ENCODE peak calls at places on chromosomes 11 and 22, in eight cellular contexts. V, W, G, J, C, M, X and P are unnamed samples.

GRCh38 chr11:73389134-73389525 is 12.9 kb downstream of the RELT start:
- DNase-seq in X (no peak), W (no peak), C (no peak), M (no peak), G (no peak), J (no peak), V (no peak), P (no peak)

GRCh38 chr22:17087176-17088131 is 2.7 kb downstream of the IL17RA start:
- DNase-seq in G (peak), C (no peak), X (peak), M (no peak), J (no peak), W (no peak), V (peak), P (no peak)

GRCh38 chr11:33178443-33179154 is 17.3 kb upstream of the CSTF3 start:
- DNase-seq in M (no peak), J (no peak), X (no peak), G (no peak), V (no peak), W (no peak), C (no peak), P (no peak)

GRCh38 chr11:87180743-87181142 is 143.0 kb downstream of the TMEM135 start:
- DNase-seq in V (no peak), X (peak), W (no peak), M (no peak), G (peak), J (peak), C (no peak), P (no peak)

GRCh38 chr11:74487875-74488274 is 5.6 kb downstream of the LIPT2 start:
- DNase-seq in C (peak), X (no peak), G (no peak), J (peak), V (no peak), M (no peak), W (no peak), P (no peak)

GRCh38 chr11:47187723-47188122 is 1.5 kb upstream of the PACSIN3 start:
- DNase-seq in X (no peak), M (no peak), W (no peak), J (no peak), G (no peak), V (no peak), C (no peak), P (no peak)

GRCh38 chr11:83680351-83680750 is 394.2 kb upstream of the CCDC90B start:
- DNase-seq in X (no peak), M (no peak), J (no peak), G (no peak), C (no peak), V (no peak), W (no peak), P (no peak)

GRCh38 chr11:31816467-31817053 is 5.4 kb upstream of the PAX6 start:
- DNase-seq in W (no peak), M (peak), C (peak), G (no peak), X (no peak), V (no peak), J (no peak), P (no peak)

GRCh38 chr11:120771551-120772060 is 252.3 kb upstream of the TBCEL start:
- DNase-seq in G (no peak), X (no peak), M (no peak), W (no peak), V (no peak), C (no peak), J (no peak), P (no peak)

GRCh38 chr11:104320956-104321355 is 157.0 kb upstream of the PDGFD start:
- DNase-seq in X (no peak), G (no peak), M (no peak), C (no peak), V (no peak), W (no peak), J (no peak), P (no peak)

GRCh38 chr22:44365832-44366231 is 53.1 kb upstream of the SHISAL1 start:
- DNase-seq in G (no peak), J (no peak), M (no peak), X (no peak), V (no peak), C (no peak), W (no peak), P (no peak)

GRCh38 chr22:32628626-32629587 is 154.3 kb downstream of the FBXO7 start:
- DNase-seq in X (peak), M (no peak), W (peak), G (no peak), V (peak), J (no peak), C (no peak), P (no peak)

GRCh38 chr11:5658318-5658717 is 26.6 kb downstream of the TRIM5 start:
- DNase-seq in G (no peak), C (no peak), M (no peak), J (no peak), W (no peak), X (no peak), V (no peak), P (no peak)

GRCh38 chr22:18057568-18058209 is 20.1 kb upstream of the PEX26 start:
- DNase-seq in W (peak), G (peak), J (peak), M (no peak), X (peak), C (no peak), V (peak), P (no peak)

GRCh38 chr11:114250993-114251796 is 45.0 kb upstream of the NNMT start:
- DNase-seq in G (no peak), J (no peak), V (no peak), W (no peak), X (no peak), C (no peak), M (no peak), P (no peak)

GRCh38 chr11:68855205-68855978 is 13.7 kb upstream of the CPT1A start:
- DNase-seq in C (peak), G (no peak), M (no peak), J (no peak), V (no peak), X (peak), W (no peak), P (no peak)

GRCh38 chr22:21633481-21633880 is 921 bp downstream of the CCDC116 start:
- DNase-seq in W (no peak), G (no peak), V (no peak), X (no peak), J (no peak), M (no peak), C (no peak), P (no peak)

GRCh38 chr11:116331381-116331780 is 441.4 kb downstream of the BUD13 start:
- DNase-seq in C (no peak), M (peak), J (no peak), X (no peak), W (no peak), V (no peak), G (no peak), P (no peak)

GRCh38 chr11:3186166-3186953 is 21.2 kb upstream of the OSBPL5 start:
- DNase-seq in V (no peak), C (no peak), J (no peak), X (no peak), G (no peak), W (no peak), M (no peak), P (no peak)

GRCh38 chr11:83871013-83871412 is 584.8 kb upstream of the CCDC90B start:
- DNase-seq in V (no peak), M (no peak), X (no peak), J (no peak), C (no peak), W (no peak), G (no peak), P (no peak)

GRCh38 chr11:47244664-47245350 is 3.8 kb downstream of the ACP2 start:
- DNase-seq in C (no peak), X (no peak), G (no peak), V (no peak), M (no peak), W (no peak), J (no peak), P (no peak)

GRCh38 chr11:105298630-105299029 is 159.1 kb upstream of the CARD18 start:
- DNase-seq in G (no peak), X (peak), W (no peak), M (no peak), C (no peak), V (no peak), J (peak), P (no peak)

GRCh38 chr11:129853508-129854228 is 38.0 kb downstream of the TMEM45B start:
- DNase-seq in X (peak), J (peak), C (no peak), V (no peak), W (no peak), G (no peak), M (no peak), P (no peak)

GRCh38 chr22:49691256-49691655 is 136.4 kb downstream of the BRD1 start:
- DNase-seq in G (no peak), X (no peak), J (no peak), V (no peak), C (no peak), W (no peak), M (no peak), P (no peak)

GRCh38 chr11:65536412-65537295 is 11.8 kb downstream of the SCYL1 start:
- DNase-seq in G (no peak), X (no peak), M (no peak), C (no peak), W (no peak), J (no peak), V (no peak), P (no peak)

GRCh38 chr11:85945788-85946187 is 90.6 kb downstream of the CCDC83 start:
- DNase-seq in M (no peak), X (no peak), W (no peak), J (no peak), C (no peak), G (no peak), V (no peak), P (no peak)

GRCh38 chr22:30874431-30875370 is 93.9 kb downstream of the MORC2 start:
- DNase-seq in X (no peak), M (no peak), J (no peak), C (no peak), W (no peak), G (no peak), V (no peak), P (no peak)

GRCh38 chr11:96794152-96794551 is 404.3 kb downstream of the JRKL start:
- DNase-seq in W (no peak), J (peak), M (no peak), V (no peak), G (no peak), X (no peak), C (no peak), P (no peak)

GRCh38 chr11:47359162-47359561 is 6.7 kb upstream of the MYBPC3 start:
- DNase-seq in G (no peak), X (no peak), M (no peak), J (no peak), V (no peak), W (no peak), C (no peak), P (no peak)

GRCh38 chr11:69588270-69588669 is 52.7 kb upstream of the CCND1 start:
- DNase-seq in M (no peak), J (peak), X (peak), G (no peak), W (peak), C (no peak), V (peak), P (no peak)

GRCh38 chr11:46351148-46351547 is 3.9 kb downstream of the DGKZ start:
- DNase-seq in V (no peak), J (no peak), G (no peak), X (no peak), M (no peak), W (no peak), C (no peak), P (no peak)

GRCh38 chr22:43110927-43111623 is 525 bp downstream of the BIK start:
- DNase-seq in V (no peak), C (peak), G (no peak), M (no peak), W (no peak), J (peak), X (no peak), P (no peak)

GRCh38 chr22:43113516-43114251 is 3.1 kb downstream of the BIK start:
- DNase-seq in J (peak), V (no peak), C (no peak), X (no peak), W (no peak), G (no peak), M (no peak), P (no peak)

GRCh38 chr22:43109511-43109910 is 1.0 kb upstream of the BIK start:
- DNase-seq in X (no peak), J (no peak), G (no peak), C (no peak), M (no peak), W (no peak), V (no peak), P (no peak)

GRCh38 chr22:43109921-43110443 is 568 bp upstream of the BIK start:
- DNase-seq in V (no peak), M (no peak), J (no peak), C (peak), W (no peak), X (no peak), G (no peak), P (no peak)

GRCh38 chr22:43110444-43110926 is at the start of gene BIK:
- DNase-seq in G (no peak), X (peak), C (peak), M (no peak), J (peak), V (no peak), W (no peak), P (peak)
- TF ChIP-seq CTCF in G (no peak), X (peak), C (no peak), M (no peak), J (no peak), V (peak), W (peak), P (peak)

GRCh38 chr11:7559404-7560283 is 45.8 kb downstream of the PPFIBP2 start:
- DNase-seq in W (no peak), M (no peak), V (no peak), J (no peak), G (no peak), X (no peak), C (no peak), P (no peak)
- TF ChIP-seq CTCF in W (no peak), M (no peak), V (no peak), J (no peak), G (no peak), X (no peak), C (no peak), P (no peak)

GRCh38 chr11:62054484-62055121 is 69.2 kb upstream of the INCENP start:
- DNase-seq in X (peak), M (no peak), C (peak), W (no peak), G (no peak), V (no peak), J (peak), P (no peak)
- TF ChIP-seq CTCF in X (peak), M (no peak), C (no peak), W (peak), G (peak), V (peak), J (peak), P (no peak)

DNA sequence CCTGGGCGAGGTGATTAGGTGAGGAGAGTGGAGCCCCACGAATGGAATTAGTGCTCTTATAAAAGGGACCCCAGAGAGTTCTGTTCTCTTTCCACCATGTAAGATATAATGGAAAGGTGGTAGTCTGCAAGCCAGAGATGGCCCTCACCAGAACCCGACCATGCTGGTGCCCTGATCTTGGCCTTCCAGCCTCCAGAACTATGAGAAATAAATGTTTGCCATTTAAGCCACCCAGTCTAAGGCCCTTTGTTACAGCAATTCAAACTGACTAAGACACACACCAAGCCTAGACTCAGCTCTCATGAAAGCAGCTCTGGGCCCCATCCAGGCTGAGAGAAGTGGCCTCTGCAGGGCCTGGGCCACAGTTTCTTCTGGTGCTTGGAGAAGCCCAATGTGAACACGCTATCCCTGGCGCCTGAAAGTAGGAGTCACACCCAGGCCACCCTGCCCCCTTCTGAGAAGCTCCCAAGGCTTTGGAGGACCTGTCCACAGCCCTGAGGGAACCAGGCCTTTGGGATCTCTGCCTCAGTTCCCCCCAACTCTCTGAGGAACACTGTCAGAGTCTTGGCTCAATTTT is 35.3 kb upstream of the LYVE1 start:
- DNase-seq in G (no peak), W (no peak), M (no peak), J (no peak), X (no peak), C (no peak), V (no peak), P (no peak)
- TF ChIP-seq CTCF in G (no peak), W (no peak), M (no peak), J (no peak), X (no peak), C (no peak), V (no peak), P (no peak)

GRCh38 chr11:63713776-63714175 is 32.5 kb downstream of the RTN3 start:
- DNase-seq in M (no peak), G (no peak), J (no peak), V (no peak), C (no peak), W (no peak), X (no peak), P (no peak)
- TF ChIP-seq CTCF in M (no peak), G (no peak), J (no peak), V (no peak), C (no peak), W (no peak), X (no peak), P (no peak)

GRCh38 chr11:12056112-12056511 is 47.7 kb upstream of the DKK3 start:
- DNase-seq in G (no peak), X (no peak), M (no peak), C (no peak), W (no peak), V (no peak), J (no peak), P (no peak)

GRCh38 chr11:12053606-12054361 is 45.4 kb upstream of the DKK3 start:
- DNase-seq in V (no peak), W (no peak), M (peak), C (no peak), J (no peak), X (peak), G (no peak), P (no peak)

GRCh38 chr11:12050911-12051667 is 42.7 kb upstream of the DKK3 start:
- DNase-seq in G (no peak), M (no peak), J (no peak), V (no peak), X (no peak), W (no peak), C (no peak), P (no peak)

GRCh38 chr11:12050470-12050891 is 42.1 kb upstream of the DKK3 start:
- DNase-seq in M (no peak), C (no peak), G (peak), X (no peak), J (no peak), W (no peak), V (no peak), P (no peak)

GRCh38 chr11:12052676-12053605 is 44.5 kb upstream of the DKK3 start:
- DNase-seq in C (peak), W (no peak), J (no peak), M (peak), G (no peak), V (no peak), X (no peak), P (no peak)
- TF ChIP-seq CTCF in C (peak), W (peak), J (peak), M (no peak), G (peak), V (peak), X (peak), P (no peak)

DNA sequence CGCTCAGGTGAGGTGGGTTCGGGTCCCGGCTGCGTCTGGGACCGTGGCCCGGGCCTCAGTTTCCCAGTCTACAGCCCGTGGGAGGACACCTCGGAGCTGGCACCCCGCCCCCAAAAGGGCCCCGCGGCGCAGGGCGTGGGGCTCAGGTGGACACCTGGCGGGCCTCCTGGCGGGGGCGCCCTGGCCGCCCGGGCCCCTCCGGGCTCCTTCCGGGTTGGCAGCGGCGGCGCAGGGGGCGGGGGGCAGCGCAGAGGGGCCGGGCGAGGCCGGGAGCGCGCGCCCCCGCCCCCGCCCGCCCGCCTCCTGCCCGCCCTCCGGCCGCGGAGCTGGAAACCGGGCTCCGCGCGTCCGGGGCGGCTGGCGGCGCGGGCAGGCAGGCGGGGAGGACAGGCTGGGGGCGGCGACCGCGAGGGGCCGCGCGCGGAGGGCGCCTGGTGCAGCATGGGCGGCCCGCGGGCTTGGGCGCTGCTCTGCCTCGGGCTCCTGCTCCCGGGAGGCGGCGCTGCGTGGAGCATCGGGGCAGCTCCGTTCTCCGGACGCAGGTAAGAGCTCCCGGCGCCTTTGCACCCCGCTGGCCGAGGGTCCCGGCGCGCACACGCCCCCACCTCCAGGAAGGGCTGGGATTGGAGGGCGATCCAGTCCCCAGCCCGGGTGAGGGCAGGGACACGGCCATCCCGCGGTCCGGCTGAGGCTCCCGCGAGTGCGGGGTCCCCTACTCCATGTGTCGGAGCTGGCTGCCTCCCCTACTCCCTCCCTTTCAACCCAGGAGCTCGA is at the start of gene EMID1:
- DNase-seq in X (peak), W (no peak), J (peak), M (no peak), G (no peak), C (peak), V (no peak), P (no peak)
- TF ChIP-seq CTCF in X (no peak), W (no peak), J (no peak), M (no peak), G (peak), C (no peak), V (peak), P (no peak)

DNA sequence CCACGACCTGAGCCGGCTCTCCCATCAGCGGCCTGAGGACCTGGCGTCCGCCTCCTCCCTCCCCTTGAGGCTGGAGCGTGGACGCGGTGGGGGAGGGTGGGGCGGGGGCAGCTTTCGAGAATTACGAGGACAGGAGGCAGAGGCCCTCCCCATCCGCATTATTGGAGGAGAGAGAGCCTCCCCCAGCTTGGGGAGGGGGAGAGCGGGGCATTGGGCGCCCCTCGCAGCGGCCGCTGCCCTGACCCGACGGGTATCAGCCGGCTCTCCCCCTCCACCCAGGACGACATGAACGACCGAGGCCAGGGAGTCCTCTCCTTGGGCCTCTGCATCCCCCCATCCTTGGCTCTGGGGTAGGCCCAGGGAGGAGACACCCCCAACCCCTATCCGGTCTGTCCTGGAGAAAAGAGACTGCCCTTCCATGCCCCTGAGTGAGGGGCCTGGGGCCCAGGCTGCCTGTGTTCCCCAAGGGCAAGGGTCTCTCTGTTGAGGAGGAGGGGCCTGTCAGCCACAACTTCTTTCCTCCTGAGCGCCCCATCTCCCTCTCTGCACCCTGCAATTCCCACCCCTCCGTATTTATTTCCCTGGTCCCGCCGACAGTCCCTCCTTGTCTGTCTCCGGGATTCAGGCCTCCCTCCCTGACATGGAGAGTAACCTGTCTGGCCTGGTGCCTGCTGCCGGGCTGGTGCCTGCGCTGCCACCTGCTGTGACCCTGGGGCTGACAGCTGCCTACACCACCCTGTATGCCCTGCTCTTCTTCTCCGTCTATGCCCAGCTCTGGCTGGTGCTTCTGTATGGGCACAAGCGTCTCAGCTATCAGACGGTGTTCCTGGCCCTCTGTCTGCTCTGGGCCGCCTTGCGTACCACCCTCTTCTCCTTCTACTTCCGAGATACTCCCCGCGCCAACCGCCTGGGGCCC is 495 bp downstream of the GPR137 start:
- DNase-seq in X (no peak), J (peak), C (no peak), W (no peak), G (no peak), V (no peak), M (no peak), P (no peak)
- TF ChIP-seq CTCF in X (peak), J (peak), C (no peak), W (peak), G (no peak), V (no peak), M (no peak), P (no peak)